ENCODE peak calls at places on chromosome 1, in six cellular contexts. One of them, this sample, is unnamed. For H3K4me1, the result is how much of the 10 kb centered on the place peaks cover.

GRCh38 chr1:244865028-244865371 is 657 bp upstream of the HNRNPU start:
- DNase-seq in mesenchymal stem cell: no peak
- DNase-seq in IMR-90: no peak
- DNase-seq in H9: peak
- DNase-seq in neuronal stem cell: no peak
- DNase-seq in H1: peak
- DNase-seq in this sample: no peak

GRCh38 chr1:51906306-51907078 is 28.0 kb upstream of the NRDC start:
- DNase-seq in mesenchymal stem cell: peak
- DNase-seq in IMR-90: peak
- DNase-seq in H9: no peak
- DNase-seq in neuronal stem cell: no peak
- DNase-seq in H1: no peak
- DNase-seq in this sample: no peak

GRCh38 chr1:22383526-22384291 is 67.9 kb upstream of the ZBTB40 start:
- DNase-seq in mesenchymal stem cell: no peak
- DNase-seq in IMR-90: no peak
- DNase-seq in H9: no peak
- DNase-seq in neuronal stem cell: no peak
- DNase-seq in H1: no peak
- DNase-seq in this sample: peak

GRCh38 chr1:100034465-100034864 is 64.7 kb downstream of the SLC35A3 start:
- DNase-seq in mesenchymal stem cell: peak
- DNase-seq in IMR-90: peak
- DNase-seq in H9: no peak
- DNase-seq in neuronal stem cell: no peak
- DNase-seq in H1: no peak
- DNase-seq in this sample: no peak

GRCh38 chr1:208318150-208318734 is 74.1 kb upstream of the PLXNA2 start:
- DNase-seq in mesenchymal stem cell: no peak
- DNase-seq in IMR-90: no peak
- DNase-seq in H9: no peak
- DNase-seq in neuronal stem cell: no peak
- DNase-seq in H1: no peak
- DNase-seq in this sample: no peak

GRCh38 chr1:157073944-157074685 is 25.5 kb downstream of the ETV3L start:
- DNase-seq in mesenchymal stem cell: peak
- DNase-seq in IMR-90: peak
- DNase-seq in H9: peak
- DNase-seq in neuronal stem cell: peak
- DNase-seq in H1: peak
- DNase-seq in this sample: peak

GRCh38 chr1:168958562-168959289 is 147.8 kb upstream of the ATP1B1 start:
- DNase-seq in mesenchymal stem cell: peak
- DNase-seq in IMR-90: no peak
- DNase-seq in H9: no peak
- DNase-seq in neuronal stem cell: no peak
- DNase-seq in H1: no peak
- DNase-seq in this sample: no peak

GRCh38 chr1:37255111-37255795 is 219.1 kb upstream of the ZC3H12A start:
- DNase-seq in mesenchymal stem cell: no peak
- DNase-seq in IMR-90: no peak
- DNase-seq in H9: peak
- DNase-seq in neuronal stem cell: peak
- DNase-seq in H1: peak
- DNase-seq in this sample: no peak

GRCh38 chr1:173329747-173330146 is 122.6 kb upstream of the TNFSF4 start:
- DNase-seq in mesenchymal stem cell: peak
- DNase-seq in IMR-90: peak
- DNase-seq in H9: no peak
- DNase-seq in neuronal stem cell: no peak
- DNase-seq in H1: no peak
- DNase-seq in this sample: no peak

GRCh38 chr1:189782280-189782679 is 695.4 kb downstream of the BRINP3 start:
- DNase-seq in mesenchymal stem cell: no peak
- DNase-seq in IMR-90: no peak
- DNase-seq in H9: no peak
- DNase-seq in neuronal stem cell: no peak
- DNase-seq in H1: no peak
- DNase-seq in this sample: no peak

GRCh38 chr1:88892146-88892877 is 945 bp upstream of the GTF2B start:
- DNase-seq in mesenchymal stem cell: peak
- DNase-seq in IMR-90: peak
- DNase-seq in H9: peak
- DNase-seq in neuronal stem cell: no peak
- DNase-seq in H1: no peak
- DNase-seq in this sample: peak

GRCh38 chr1:1033731-1034437 is 14.0 kb downstream of the AGRN start:
- DNase-seq in mesenchymal stem cell: no peak
- DNase-seq in IMR-90: no peak
- DNase-seq in H9: no peak
- DNase-seq in neuronal stem cell: no peak
- DNase-seq in H1: no peak
- DNase-seq in this sample: no peak

GRCh38 chr1:22203335-22203734 is 60.4 kb upstream of the WNT4 start:
- DNase-seq in mesenchymal stem cell: no peak
- DNase-seq in IMR-90: no peak
- DNase-seq in H9: no peak
- DNase-seq in neuronal stem cell: no peak
- DNase-seq in H1: no peak
- DNase-seq in this sample: no peak

GRCh38 chr1:3283849-3284248 is 170.6 kb upstream of the ARHGEF16 start:
- DNase-seq in mesenchymal stem cell: no peak
- DNase-seq in IMR-90: no peak
- DNase-seq in H9: peak
- DNase-seq in neuronal stem cell: peak
- DNase-seq in H1: peak
- DNase-seq in this sample: no peak

GRCh38 chr1:66140072-66140471 is 347.4 kb downstream of the PDE4B start:
- DNase-seq in mesenchymal stem cell: no peak
- DNase-seq in IMR-90: no peak
- DNase-seq in H9: no peak
- DNase-seq in neuronal stem cell: no peak
- DNase-seq in H1: no peak
- DNase-seq in this sample: no peak

GRCh38 chr1:53391982-53392381 is 64.1 kb upstream of the LRP8 start:
- DNase-seq in mesenchymal stem cell: no peak
- DNase-seq in IMR-90: peak
- DNase-seq in H9: no peak
- DNase-seq in neuronal stem cell: no peak
- DNase-seq in H1: no peak
- DNase-seq in this sample: no peak

GRCh38 chr1:200262326-200262965 is 147.4 kb downstream of the ZNF281 start:
- DNase-seq in mesenchymal stem cell: no peak
- DNase-seq in IMR-90: no peak
- DNase-seq in H9: no peak
- DNase-seq in neuronal stem cell: no peak
- DNase-seq in H1: no peak
- DNase-seq in this sample: no peak

GRCh38 chr1:15028117-15028516 is 125.4 kb upstream of the TMEM51 start:
- DNase-seq in mesenchymal stem cell: peak
- DNase-seq in IMR-90: peak
- DNase-seq in H9: no peak
- DNase-seq in neuronal stem cell: peak
- DNase-seq in H1: no peak
- DNase-seq in this sample: peak

GRCh38 chr1:53792751-53793150 is 45.3 kb downstream of the NDC1 start:
- DNase-seq in mesenchymal stem cell: no peak
- DNase-seq in IMR-90: no peak
- DNase-seq in H9: no peak
- DNase-seq in neuronal stem cell: no peak
- DNase-seq in H1: no peak
- DNase-seq in this sample: no peak

GRCh38 chr1:64493864-64494263 is 23.9 kb downstream of the CACHD1 start:
- DNase-seq in mesenchymal stem cell: no peak
- DNase-seq in IMR-90: no peak
- DNase-seq in H9: peak
- DNase-seq in neuronal stem cell: peak
- DNase-seq in H1: peak
- DNase-seq in this sample: no peak

GRCh38 chr1:224520808-224521207 is 86.2 kb upstream of the WDR26 start:
- DNase-seq in mesenchymal stem cell: no peak
- DNase-seq in IMR-90: no peak
- DNase-seq in H9: no peak
- DNase-seq in neuronal stem cell: no peak
- DNase-seq in H1: no peak
- DNase-seq in this sample: no peak

GRCh38 chr1:159177273-159177907 is 6.0 kb downstream of the CADM3 start:
- DNase-seq in mesenchymal stem cell: peak
- DNase-seq in IMR-90: peak
- DNase-seq in H9: peak
- DNase-seq in neuronal stem cell: peak
- DNase-seq in H1: peak
- DNase-seq in this sample: peak

GRCh38 chr1:216531308-216532239 is 108.3 kb upstream of the USH2A start:
- DNase-seq in mesenchymal stem cell: peak
- DNase-seq in IMR-90: peak
- DNase-seq in H9: no peak
- DNase-seq in neuronal stem cell: no peak
- DNase-seq in H1: no peak
- DNase-seq in this sample: peak

GRCh38 chr1:223837206-223837605 is 8.5 kb downstream of the TP53BP2 start:
- DNase-seq in mesenchymal stem cell: peak
- DNase-seq in IMR-90: peak
- DNase-seq in H9: no peak
- DNase-seq in neuronal stem cell: no peak
- DNase-seq in H1: no peak
- DNase-seq in this sample: no peak

GRCh38 chr1:119953266-119953998 is 57.1 kb upstream of the ADAM30 start:
- DNase-seq in mesenchymal stem cell: no peak
- DNase-seq in IMR-90: no peak
- DNase-seq in H9: no peak
- DNase-seq in neuronal stem cell: no peak
- DNase-seq in H1: no peak
- DNase-seq in this sample: no peak
- H3K14ac ChIP-seq in mesenchymal stem cell: no peak
- H3K14ac ChIP-seq in IMR-90: no peak
- H3K14ac ChIP-seq in H9: no peak
- H3K14ac ChIP-seq in neuronal stem cell: no peak
- H3K14ac ChIP-seq in H1: no peak
- H3K14ac ChIP-seq in this sample: no peak

GRCh38 chr1:186390925-186391324 is 15.3 kb downstream of the ODR4 start:
- DNase-seq in mesenchymal stem cell: no peak
- DNase-seq in IMR-90: no peak
- DNase-seq in H9: no peak
- DNase-seq in neuronal stem cell: no peak
- DNase-seq in H1: no peak
- DNase-seq in this sample: no peak
- H3K4me1 ChIP-seq in mesenchymal stem cell: under half
- H3K4me1 ChIP-seq in IMR-90: under half
- H3K4me1 ChIP-seq in H9: under half
- H3K4me1 ChIP-seq in neuronal stem cell: under half
- H3K4me1 ChIP-seq in H1: under half
- H3K4me1 ChIP-seq in this sample: under half

GRCh38 chr1:152753586-152753985 is 4.2 kb upstream of the KPRP start:
- DNase-seq in mesenchymal stem cell: no peak
- DNase-seq in IMR-90: no peak
- DNase-seq in H9: no peak
- DNase-seq in neuronal stem cell: no peak
- DNase-seq in H1: no peak
- DNase-seq in this sample: no peak
- H3K14ac ChIP-seq in mesenchymal stem cell: no peak
- H3K14ac ChIP-seq in IMR-90: no peak
- H3K14ac ChIP-seq in H9: no peak
- H3K14ac ChIP-seq in neuronal stem cell: no peak
- H3K14ac ChIP-seq in H1: no peak
- H3K14ac ChIP-seq in this sample: no peak

GRCh38 chr1:186499571-186499970 is 38.7 kb upstream of the PDC start:
- DNase-seq in mesenchymal stem cell: peak
- DNase-seq in IMR-90: no peak
- DNase-seq in H9: no peak
- DNase-seq in neuronal stem cell: peak
- DNase-seq in H1: no peak
- DNase-seq in this sample: no peak
- H3K4me1 ChIP-seq in mesenchymal stem cell: under half
- H3K4me1 ChIP-seq in IMR-90: under half
- H3K4me1 ChIP-seq in H9: under half
- H3K4me1 ChIP-seq in neuronal stem cell: under half
- H3K4me1 ChIP-seq in H1: under half
- H3K4me1 ChIP-seq in this sample: under half

GRCh38 chr1:110952031-110952430 is 11.7 kb downstream of the LRIF1 start:
- DNase-seq in mesenchymal stem cell: no peak
- DNase-seq in IMR-90: no peak
- DNase-seq in H9: no peak
- DNase-seq in neuronal stem cell: no peak
- DNase-seq in H1: no peak
- DNase-seq in this sample: peak
- H3K14ac ChIP-seq in mesenchymal stem cell: no peak
- H3K14ac ChIP-seq in IMR-90: no peak
- H3K14ac ChIP-seq in H9: no peak
- H3K14ac ChIP-seq in neuronal stem cell: no peak
- H3K14ac ChIP-seq in H1: no peak
- H3K14ac ChIP-seq in this sample: no peak

GRCh38 chr1:229227298-229227919 is 43.5 kb upstream of the RAB4A start:
- DNase-seq in mesenchymal stem cell: peak
- DNase-seq in IMR-90: peak
- DNase-seq in H9: peak
- DNase-seq in neuronal stem cell: peak
- DNase-seq in H1: peak
- DNase-seq in this sample: peak
- H3K4me1 ChIP-seq in mesenchymal stem cell: under half
- H3K4me1 ChIP-seq in IMR-90: under half
- H3K4me1 ChIP-seq in H9: under half
- H3K4me1 ChIP-seq in neuronal stem cell: under half
- H3K4me1 ChIP-seq in H1: under half
- H3K4me1 ChIP-seq in this sample: half or more

GRCh38 chr1:27517907-27518718 is 28.1 kb upstream of the WASF2 start:
- DNase-seq in mesenchymal stem cell: no peak
- DNase-seq in IMR-90: no peak
- DNase-seq in H9: no peak
- DNase-seq in neuronal stem cell: no peak
- DNase-seq in H1: no peak
- DNase-seq in this sample: no peak
- H3K14ac ChIP-seq in mesenchymal stem cell: no peak
- H3K14ac ChIP-seq in IMR-90: no peak
- H3K14ac ChIP-seq in H9: no peak
- H3K14ac ChIP-seq in neuronal stem cell: no peak
- H3K14ac ChIP-seq in H1: no peak
- H3K14ac ChIP-seq in this sample: no peak

DNA sequence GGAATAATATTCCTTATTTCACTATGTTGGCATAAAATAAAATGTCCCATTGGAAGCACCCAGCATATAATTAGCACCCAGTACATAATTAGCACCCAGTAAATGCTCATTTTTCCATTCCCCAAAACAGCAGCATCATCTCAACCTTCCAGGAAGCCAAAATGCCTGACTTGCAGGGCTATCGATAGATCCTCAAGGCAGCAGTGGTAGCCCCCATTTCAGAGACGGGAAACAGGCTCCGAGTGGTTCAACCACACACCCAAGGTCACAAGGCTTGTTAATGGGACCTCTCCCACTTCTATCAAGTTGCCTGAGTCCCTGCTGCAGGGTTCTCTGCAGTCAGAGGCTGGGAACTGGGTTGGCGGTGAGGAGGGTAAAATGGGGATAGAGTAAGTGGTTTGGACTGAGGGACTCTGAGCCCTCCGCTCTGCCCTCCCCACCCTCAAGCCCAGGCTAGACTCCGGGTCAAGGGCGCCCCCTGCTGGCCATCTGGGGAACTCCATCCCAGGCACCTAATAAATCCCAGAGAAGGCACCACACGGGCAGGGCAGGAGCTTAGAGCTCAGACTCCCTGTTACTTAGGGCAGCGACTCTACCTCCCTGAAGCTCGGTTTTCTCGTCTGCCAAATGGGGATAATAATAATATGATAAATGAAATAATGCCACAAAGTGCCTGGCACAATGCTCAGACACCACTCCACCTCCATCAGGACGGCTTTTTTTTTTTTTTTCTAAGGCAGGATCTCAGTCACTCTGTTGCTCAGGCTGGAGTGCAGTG is 21.9 kb upstream of the LAPTM5 start:
- DNase-seq in mesenchymal stem cell: peak
- DNase-seq in IMR-90: peak
- DNase-seq in H9: peak
- DNase-seq in neuronal stem cell: peak
- DNase-seq in H1: peak
- DNase-seq in this sample: peak
- H3K4me1 ChIP-seq in mesenchymal stem cell: under half
- H3K4me1 ChIP-seq in IMR-90: under half
- H3K4me1 ChIP-seq in H9: under half
- H3K4me1 ChIP-seq in neuronal stem cell: under half
- H3K4me1 ChIP-seq in H1: under half
- H3K4me1 ChIP-seq in this sample: under half